ENCODE peak calls at places on chromosomes 5 and 9, in eight cellular contexts. One of them, this sample, is unnamed.

GRCh38 chr5:93576015-93576414 is 5.0 kb downstream of the NR2F1-AS1 start:
- DNase-seq in colonic mucosa: no peak
- DNase-seq in fibroblast of pulmonary artery: no peak
- DNase-seq in AG09319: no peak
- DNase-seq in cardiac muscle cell: no peak
- DNase-seq in GM12865: no peak
- DNase-seq in adrenal gland: no peak
- DNase-seq in tibial nerve: no peak
- DNase-seq in this sample: no peak

GRCh38 chr9:1050125-1050895 is at the start of gene DMRT2:
- DNase-seq in colonic mucosa: peak
- DNase-seq in fibroblast of pulmonary artery: peak
- DNase-seq in AG09319: peak
- DNase-seq in cardiac muscle cell: peak
- DNase-seq in GM12865: peak
- DNase-seq in adrenal gland: peak
- DNase-seq in tibial nerve: peak
- DNase-seq in this sample: peak

GRCh38 chr9:84969084-84969483 is 299.6 kb downstream of the NTRK2 start:
- DNase-seq in colonic mucosa: no peak
- DNase-seq in fibroblast of pulmonary artery: no peak
- DNase-seq in AG09319: no peak
- DNase-seq in cardiac muscle cell: no peak
- DNase-seq in GM12865: no peak
- DNase-seq in adrenal gland: no peak
- DNase-seq in tibial nerve: no peak
- DNase-seq in this sample: no peak

GRCh38 chr9:7536310-7536939 is 263.2 kb downstream of the DMAC1 start:
- DNase-seq in colonic mucosa: peak
- DNase-seq in fibroblast of pulmonary artery: peak
- DNase-seq in AG09319: peak
- DNase-seq in cardiac muscle cell: peak
- DNase-seq in GM12865: peak
- DNase-seq in adrenal gland: peak
- DNase-seq in tibial nerve: peak
- DNase-seq in this sample: peak

GRCh38 chr9:127905788-127906191 is 6.4 kb upstream of the ST6GALNAC6 start:
- DNase-seq in colonic mucosa: peak
- DNase-seq in fibroblast of pulmonary artery: no peak
- DNase-seq in AG09319: no peak
- DNase-seq in cardiac muscle cell: no peak
- DNase-seq in GM12865: peak
- DNase-seq in adrenal gland: no peak
- DNase-seq in tibial nerve: no peak
- DNase-seq in this sample: no peak

GRCh38 chr5:140833993-140834392 is at the start of gene PCDHA7:
- DNase-seq in colonic mucosa: no peak
- DNase-seq in fibroblast of pulmonary artery: peak
- DNase-seq in AG09319: no peak
- DNase-seq in cardiac muscle cell: peak
- DNase-seq in GM12865: no peak
- DNase-seq in adrenal gland: no peak
- DNase-seq in tibial nerve: no peak
- DNase-seq in this sample: no peak

GRCh38 chr5:132098621-132099020 is 25.0 kb downstream of the CSF2 start:
- DNase-seq in colonic mucosa: no peak
- DNase-seq in fibroblast of pulmonary artery: no peak
- DNase-seq in AG09319: no peak
- DNase-seq in cardiac muscle cell: no peak
- DNase-seq in GM12865: no peak
- DNase-seq in adrenal gland: no peak
- DNase-seq in tibial nerve: no peak
- DNase-seq in this sample: no peak

GRCh38 chr5:131814990-131815389 is 18.2 kb upstream of the FNIP1 start:
- DNase-seq in colonic mucosa: no peak
- DNase-seq in fibroblast of pulmonary artery: peak
- DNase-seq in AG09319: no peak
- DNase-seq in cardiac muscle cell: peak
- DNase-seq in GM12865: no peak
- DNase-seq in adrenal gland: no peak
- DNase-seq in tibial nerve: no peak
- DNase-seq in this sample: no peak

GRCh38 chr9:70411141-70411929 is 3.1 kb downstream of the KLF9 start:
- DNase-seq in colonic mucosa: peak
- DNase-seq in fibroblast of pulmonary artery: peak
- DNase-seq in AG09319: peak
- DNase-seq in cardiac muscle cell: peak
- DNase-seq in GM12865: no peak
- DNase-seq in adrenal gland: peak
- DNase-seq in tibial nerve: peak
- DNase-seq in this sample: peak

GRCh38 chr5:76084496-76085285 is 1.5 kb downstream of the SV2C start:
- DNase-seq in colonic mucosa: no peak
- DNase-seq in fibroblast of pulmonary artery: peak
- DNase-seq in AG09319: no peak
- DNase-seq in cardiac muscle cell: peak
- DNase-seq in GM12865: no peak
- DNase-seq in adrenal gland: no peak
- DNase-seq in tibial nerve: no peak
- DNase-seq in this sample: peak

GRCh38 chr9:71741841-71742648 is 26.3 kb downstream of the CEMIP2 start:
- DNase-seq in colonic mucosa: peak
- DNase-seq in fibroblast of pulmonary artery: peak
- DNase-seq in AG09319: no peak
- DNase-seq in cardiac muscle cell: peak
- DNase-seq in GM12865: no peak
- DNase-seq in adrenal gland: no peak
- DNase-seq in tibial nerve: no peak
- DNase-seq in this sample: no peak

GRCh38 chr9:89874351-89875321 is 269.8 kb downstream of the GADD45G start:
- DNase-seq in colonic mucosa: no peak
- DNase-seq in fibroblast of pulmonary artery: no peak
- DNase-seq in AG09319: no peak
- DNase-seq in cardiac muscle cell: no peak
- DNase-seq in GM12865: no peak
- DNase-seq in adrenal gland: no peak
- DNase-seq in tibial nerve: no peak
- DNase-seq in this sample: no peak

GRCh38 chr5:138696501-138696900 is 56.7 kb upstream of the CTNNA1 start:
- DNase-seq in colonic mucosa: no peak
- DNase-seq in fibroblast of pulmonary artery: peak
- DNase-seq in AG09319: no peak
- DNase-seq in cardiac muscle cell: peak
- DNase-seq in GM12865: no peak
- DNase-seq in adrenal gland: no peak
- DNase-seq in tibial nerve: no peak
- DNase-seq in this sample: no peak

GRCh38 chr5:45411971-45412612 is 284.1 kb downstream of the HCN1 start:
- DNase-seq in colonic mucosa: no peak
- DNase-seq in fibroblast of pulmonary artery: peak
- DNase-seq in AG09319: no peak
- DNase-seq in cardiac muscle cell: no peak
- DNase-seq in GM12865: no peak
- DNase-seq in adrenal gland: no peak
- DNase-seq in tibial nerve: no peak
- DNase-seq in this sample: no peak

GRCh38 chr5:135019314-135019713 is 14.7 kb downstream of the PITX1 start:
- DNase-seq in colonic mucosa: no peak
- DNase-seq in fibroblast of pulmonary artery: no peak
- DNase-seq in AG09319: no peak
- DNase-seq in cardiac muscle cell: no peak
- DNase-seq in GM12865: no peak
- DNase-seq in adrenal gland: no peak
- DNase-seq in tibial nerve: no peak
- DNase-seq in this sample: no peak
- TF ChIP-seq CTCF in colonic mucosa: no peak
- TF ChIP-seq CTCF in fibroblast of pulmonary artery: no peak
- TF ChIP-seq CTCF in AG09319: no peak
- TF ChIP-seq CTCF in cardiac muscle cell: no peak
- TF ChIP-seq CTCF in GM12865: no peak
- TF ChIP-seq CTCF in adrenal gland: no peak
- TF ChIP-seq CTCF in tibial nerve: no peak
- TF ChIP-seq CTCF in this sample: no peak

GRCh38 chr5:158276692-158277091 is 417.7 kb upstream of the CLINT1 start:
- DNase-seq in colonic mucosa: no peak
- DNase-seq in fibroblast of pulmonary artery: no peak
- DNase-seq in AG09319: no peak
- DNase-seq in cardiac muscle cell: no peak
- DNase-seq in GM12865: no peak
- DNase-seq in adrenal gland: no peak
- DNase-seq in tibial nerve: no peak
- DNase-seq in this sample: no peak
- TF ChIP-seq CTCF in colonic mucosa: no peak
- TF ChIP-seq CTCF in fibroblast of pulmonary artery: no peak
- TF ChIP-seq CTCF in AG09319: no peak
- TF ChIP-seq CTCF in cardiac muscle cell: no peak
- TF ChIP-seq CTCF in GM12865: no peak
- TF ChIP-seq CTCF in adrenal gland: no peak
- TF ChIP-seq CTCF in tibial nerve: no peak
- TF ChIP-seq CTCF in this sample: no peak

GRCh38 chr9:87080512-87081225 is 133.4 kb upstream of the GAS1 start:
- DNase-seq in colonic mucosa: no peak
- DNase-seq in fibroblast of pulmonary artery: peak
- DNase-seq in AG09319: no peak
- DNase-seq in cardiac muscle cell: peak
- DNase-seq in GM12865: no peak
- DNase-seq in adrenal gland: no peak
- DNase-seq in tibial nerve: no peak
- DNase-seq in this sample: no peak
- TF ChIP-seq CTCF in colonic mucosa: peak
- TF ChIP-seq CTCF in fibroblast of pulmonary artery: peak
- TF ChIP-seq CTCF in AG09319: no peak
- TF ChIP-seq CTCF in cardiac muscle cell: peak
- TF ChIP-seq CTCF in GM12865: no peak
- TF ChIP-seq CTCF in adrenal gland: no peak
- TF ChIP-seq CTCF in tibial nerve: no peak
- TF ChIP-seq CTCF in this sample: no peak

DNA sequence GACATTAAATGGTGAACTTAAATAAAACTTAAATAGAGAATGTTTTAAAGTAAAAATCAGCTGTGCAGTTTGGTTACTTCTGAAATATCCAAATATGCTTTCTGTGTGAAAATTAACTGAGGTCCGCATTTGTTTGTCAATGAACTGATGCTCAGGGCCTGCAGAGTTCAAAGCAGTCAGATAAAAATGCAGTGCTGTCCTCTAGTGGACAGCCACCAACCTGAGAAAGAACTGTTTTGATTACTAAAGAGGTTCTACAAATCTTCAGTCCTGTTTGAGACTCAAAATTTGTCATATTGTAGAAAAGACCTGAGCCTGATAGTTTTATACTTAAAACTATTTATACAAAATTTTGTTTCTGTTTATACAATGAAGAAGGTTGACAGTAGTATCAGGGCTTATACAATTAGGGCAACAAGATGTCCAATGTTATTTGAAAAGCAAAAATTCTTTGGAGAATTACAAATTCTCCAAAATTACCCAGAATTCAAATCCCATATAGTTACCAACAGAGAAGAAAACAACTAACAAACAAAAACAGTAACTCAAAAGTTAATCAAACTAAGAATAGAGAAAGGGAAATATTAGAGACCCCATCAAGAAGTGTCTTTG is 232.3 kb upstream of the TBCA start:
- DNase-seq in colonic mucosa: no peak
- DNase-seq in fibroblast of pulmonary artery: peak
- DNase-seq in AG09319: peak
- DNase-seq in cardiac muscle cell: peak
- DNase-seq in GM12865: peak
- DNase-seq in adrenal gland: peak
- DNase-seq in tibial nerve: no peak
- DNase-seq in this sample: peak
- TF ChIP-seq CTCF in colonic mucosa: peak
- TF ChIP-seq CTCF in fibroblast of pulmonary artery: peak
- TF ChIP-seq CTCF in AG09319: peak
- TF ChIP-seq CTCF in cardiac muscle cell: peak
- TF ChIP-seq CTCF in GM12865: peak
- TF ChIP-seq CTCF in adrenal gland: peak
- TF ChIP-seq CTCF in tibial nerve: peak
- TF ChIP-seq CTCF in this sample: peak

GRCh38 chr5:43041669-43042175 is 1.6 kb upstream of the ANXA2R start:
- DNase-seq in colonic mucosa: peak
- DNase-seq in fibroblast of pulmonary artery: peak
- DNase-seq in AG09319: no peak
- DNase-seq in cardiac muscle cell: peak
- DNase-seq in GM12865: peak
- DNase-seq in adrenal gland: peak
- DNase-seq in tibial nerve: no peak
- DNase-seq in this sample: peak

GRCh38 chr5:43042626-43043399 is 2.7 kb upstream of the ANXA2R start:
- DNase-seq in colonic mucosa: peak
- DNase-seq in fibroblast of pulmonary artery: peak
- DNase-seq in AG09319: no peak
- DNase-seq in cardiac muscle cell: peak
- DNase-seq in GM12865: peak
- DNase-seq in adrenal gland: peak
- DNase-seq in tibial nerve: peak
- DNase-seq in this sample: peak

GRCh38 chr5:43043400-43043756 is 3.3 kb upstream of the ANXA2R start:
- DNase-seq in colonic mucosa: no peak
- DNase-seq in fibroblast of pulmonary artery: no peak
- DNase-seq in AG09319: no peak
- DNase-seq in cardiac muscle cell: no peak
- DNase-seq in GM12865: no peak
- DNase-seq in adrenal gland: no peak
- DNase-seq in tibial nerve: no peak
- DNase-seq in this sample: no peak

GRCh38 chr5:43041131-43041668 is 1.1 kb upstream of the ANXA2R start:
- DNase-seq in colonic mucosa: peak
- DNase-seq in fibroblast of pulmonary artery: peak
- DNase-seq in AG09319: no peak
- DNase-seq in cardiac muscle cell: no peak
- DNase-seq in GM12865: peak
- DNase-seq in adrenal gland: peak
- DNase-seq in tibial nerve: no peak
- DNase-seq in this sample: no peak

GRCh38 chr5:43042176-43042625 is 2.1 kb upstream of the ANXA2R start:
- DNase-seq in colonic mucosa: peak
- DNase-seq in fibroblast of pulmonary artery: peak
- DNase-seq in AG09319: no peak
- DNase-seq in cardiac muscle cell: peak
- DNase-seq in GM12865: peak
- DNase-seq in adrenal gland: peak
- DNase-seq in tibial nerve: peak
- DNase-seq in this sample: peak
- TF ChIP-seq CTCF in colonic mucosa: no peak
- TF ChIP-seq CTCF in fibroblast of pulmonary artery: peak
- TF ChIP-seq CTCF in AG09319: peak
- TF ChIP-seq CTCF in cardiac muscle cell: peak
- TF ChIP-seq CTCF in GM12865: peak
- TF ChIP-seq CTCF in adrenal gland: no peak
- TF ChIP-seq CTCF in tibial nerve: no peak
- TF ChIP-seq CTCF in this sample: no peak

DNA sequence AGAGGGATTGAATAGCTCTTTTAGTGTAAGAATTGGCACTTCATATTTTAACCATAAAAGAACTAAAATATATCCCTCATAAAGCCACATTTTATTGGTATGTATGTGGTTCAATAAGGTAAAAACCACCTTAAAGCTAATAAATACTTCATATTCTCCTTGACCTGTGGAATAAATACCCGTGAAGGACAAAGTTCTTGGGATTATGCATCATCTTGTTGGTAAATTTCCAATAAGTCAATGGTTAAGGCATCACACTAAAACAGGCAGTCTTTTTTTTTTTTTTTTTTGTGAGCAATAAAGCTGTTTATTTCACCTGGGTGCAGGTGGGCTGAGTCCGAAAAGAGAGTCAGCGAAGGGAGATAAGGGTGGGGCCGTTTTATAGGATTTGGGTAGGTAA is 161.9 kb downstream of the SNCAIP start:
- DNase-seq in colonic mucosa: no peak
- DNase-seq in fibroblast of pulmonary artery: no peak
- DNase-seq in AG09319: no peak
- DNase-seq in cardiac muscle cell: no peak
- DNase-seq in GM12865: no peak
- DNase-seq in adrenal gland: no peak
- DNase-seq in tibial nerve: no peak
- DNase-seq in this sample: no peak
- TF ChIP-seq CTCF in colonic mucosa: no peak
- TF ChIP-seq CTCF in fibroblast of pulmonary artery: no peak
- TF ChIP-seq CTCF in AG09319: no peak
- TF ChIP-seq CTCF in cardiac muscle cell: no peak
- TF ChIP-seq CTCF in GM12865: no peak
- TF ChIP-seq CTCF in adrenal gland: no peak
- TF ChIP-seq CTCF in tibial nerve: no peak
- TF ChIP-seq CTCF in this sample: no peak